ENCODE peak calls at places on chromosomes 11 and 22, in seven cellular contexts. One of them, this sample, is unnamed.

GRCh38 chr11:76560219-76560618 is 110.3 kb downstream of the LRRC32 start:
- DNase-seq in HFF-Myc: no peak
- DNase-seq in GM13977: no peak
- DNase-seq in LNCaP clone FGC: no peak
- DNase-seq in fibroblast of lung: peak
- DNase-seq in neural crest cell: no peak
- DNase-seq in CD4-positive, alpha-beta T cell: peak
- DNase-seq in this sample: no peak

GRCh38 chr11:60959445-60959844 is 7.5 kb upstream of the SLC15A3 start:
- DNase-seq in HFF-Myc: no peak
- DNase-seq in GM13977: no peak
- DNase-seq in LNCaP clone FGC: no peak
- DNase-seq in fibroblast of lung: no peak
- DNase-seq in neural crest cell: no peak
- DNase-seq in CD4-positive, alpha-beta T cell: no peak
- DNase-seq in this sample: no peak

GRCh38 chr11:74685905-74686304 is 45.3 kb downstream of the CHRDL2 start:
- DNase-seq in HFF-Myc: no peak
- DNase-seq in GM13977: no peak
- DNase-seq in LNCaP clone FGC: no peak
- DNase-seq in fibroblast of lung: no peak
- DNase-seq in neural crest cell: no peak
- DNase-seq in CD4-positive, alpha-beta T cell: no peak
- DNase-seq in this sample: no peak

GRCh38 chr11:65150513-65151271 is 16.4 kb upstream of the SYVN1 start:
- DNase-seq in HFF-Myc: peak
- DNase-seq in GM13977: peak
- DNase-seq in LNCaP clone FGC: peak
- DNase-seq in fibroblast of lung: peak
- DNase-seq in neural crest cell: no peak
- DNase-seq in CD4-positive, alpha-beta T cell: no peak
- DNase-seq in this sample: no peak

GRCh38 chr11:26946209-26946828 is 47.6 kb upstream of the FIBIN start:
- DNase-seq in HFF-Myc: no peak
- DNase-seq in GM13977: no peak
- DNase-seq in LNCaP clone FGC: no peak
- DNase-seq in fibroblast of lung: peak
- DNase-seq in neural crest cell: no peak
- DNase-seq in CD4-positive, alpha-beta T cell: no peak
- DNase-seq in this sample: no peak

GRCh38 chr11:86041975-86042378 is 26.9 kb downstream of the PICALM start:
- DNase-seq in HFF-Myc: peak
- DNase-seq in GM13977: peak
- DNase-seq in LNCaP clone FGC: peak
- DNase-seq in fibroblast of lung: peak
- DNase-seq in neural crest cell: peak
- DNase-seq in CD4-positive, alpha-beta T cell: peak
- DNase-seq in this sample: peak

GRCh38 chr11:117851852-117852251 is 24.6 kb downstream of the FXYD6 start:
- DNase-seq in HFF-Myc: no peak
- DNase-seq in GM13977: no peak
- DNase-seq in LNCaP clone FGC: no peak
- DNase-seq in fibroblast of lung: peak
- DNase-seq in neural crest cell: no peak
- DNase-seq in CD4-positive, alpha-beta T cell: no peak
- DNase-seq in this sample: peak

GRCh38 chr11:63978551-63979235 is 4.3 kb downstream of the COX8A start:
- DNase-seq in HFF-Myc: no peak
- DNase-seq in GM13977: no peak
- DNase-seq in LNCaP clone FGC: peak
- DNase-seq in fibroblast of lung: no peak
- DNase-seq in neural crest cell: no peak
- DNase-seq in CD4-positive, alpha-beta T cell: no peak
- DNase-seq in this sample: no peak

GRCh38 chr11:3003396-3004231 is 11.5 kb upstream of the NAP1L4 start:
- DNase-seq in HFF-Myc: no peak
- DNase-seq in GM13977: no peak
- DNase-seq in LNCaP clone FGC: no peak
- DNase-seq in fibroblast of lung: peak
- DNase-seq in neural crest cell: no peak
- DNase-seq in CD4-positive, alpha-beta T cell: no peak
- DNase-seq in this sample: no peak

GRCh38 chr22:29231971-29232959 is 26.6 kb downstream of the EMID1 start:
- DNase-seq in HFF-Myc: no peak
- DNase-seq in GM13977: no peak
- DNase-seq in LNCaP clone FGC: no peak
- DNase-seq in fibroblast of lung: no peak
- DNase-seq in neural crest cell: no peak
- DNase-seq in CD4-positive, alpha-beta T cell: no peak
- DNase-seq in this sample: no peak

GRCh38 chr22:40819741-40820140 is 595 bp upstream of the SLC25A17 start:
- DNase-seq in HFF-Myc: no peak
- DNase-seq in GM13977: peak
- DNase-seq in LNCaP clone FGC: no peak
- DNase-seq in fibroblast of lung: peak
- DNase-seq in neural crest cell: no peak
- DNase-seq in CD4-positive, alpha-beta T cell: no peak
- DNase-seq in this sample: no peak

GRCh38 chr11:65894034-65894591 is 3.6 kb downstream of the CCDC85B start:
- DNase-seq in HFF-Myc: no peak
- DNase-seq in GM13977: no peak
- DNase-seq in LNCaP clone FGC: no peak
- DNase-seq in fibroblast of lung: no peak
- DNase-seq in neural crest cell: no peak
- DNase-seq in CD4-positive, alpha-beta T cell: no peak
- DNase-seq in this sample: no peak

GRCh38 chr11:122095950-122096942 is 19.8 kb downstream of the BLID start:
- DNase-seq in HFF-Myc: no peak
- DNase-seq in GM13977: no peak
- DNase-seq in LNCaP clone FGC: no peak
- DNase-seq in fibroblast of lung: peak
- DNase-seq in neural crest cell: no peak
- DNase-seq in CD4-positive, alpha-beta T cell: no peak
- DNase-seq in this sample: no peak

GRCh38 chr22:27331526-27332281 is 469.9 kb downstream of the MN1 start:
- DNase-seq in HFF-Myc: no peak
- DNase-seq in GM13977: no peak
- DNase-seq in LNCaP clone FGC: no peak
- DNase-seq in fibroblast of lung: no peak
- DNase-seq in neural crest cell: peak
- DNase-seq in CD4-positive, alpha-beta T cell: no peak
- DNase-seq in this sample: no peak

GRCh38 chr11:59025097-59025496 is 61.0 kb upstream of the GLYATL1B start:
- DNase-seq in HFF-Myc: no peak
- DNase-seq in GM13977: no peak
- DNase-seq in LNCaP clone FGC: peak
- DNase-seq in fibroblast of lung: no peak
- DNase-seq in neural crest cell: no peak
- DNase-seq in CD4-positive, alpha-beta T cell: no peak
- DNase-seq in this sample: no peak

GRCh38 chr11:133425245-133425644 is 107.1 kb downstream of the OPCML start:
- DNase-seq in HFF-Myc: no peak
- DNase-seq in GM13977: no peak
- DNase-seq in LNCaP clone FGC: no peak
- DNase-seq in fibroblast of lung: no peak
- DNase-seq in neural crest cell: no peak
- DNase-seq in CD4-positive, alpha-beta T cell: no peak
- DNase-seq in this sample: no peak

GRCh38 chr22:30217698-30218565 is 28.6 kb downstream of the LIF start:
- DNase-seq in HFF-Myc: no peak
- DNase-seq in GM13977: no peak
- DNase-seq in LNCaP clone FGC: no peak
- DNase-seq in fibroblast of lung: no peak
- DNase-seq in neural crest cell: no peak
- DNase-seq in CD4-positive, alpha-beta T cell: no peak
- DNase-seq in this sample: no peak

GRCh38 chr11:86372586-86372985 is 2.1 kb upstream of the CCDC81 start:
- DNase-seq in HFF-Myc: no peak
- DNase-seq in GM13977: no peak
- DNase-seq in LNCaP clone FGC: no peak
- DNase-seq in fibroblast of lung: no peak
- DNase-seq in neural crest cell: no peak
- DNase-seq in CD4-positive, alpha-beta T cell: no peak
- DNase-seq in this sample: no peak

GRCh38 chr22:37626144-37626543 is 13.3 kb upstream of the SH3BP1 start:
- DNase-seq in HFF-Myc: no peak
- DNase-seq in GM13977: no peak
- DNase-seq in LNCaP clone FGC: no peak
- DNase-seq in fibroblast of lung: no peak
- DNase-seq in neural crest cell: no peak
- DNase-seq in CD4-positive, alpha-beta T cell: no peak
- DNase-seq in this sample: no peak

GRCh38 chr11:76051937-76052336 is 154.4 kb downstream of the WNT11 start:
- DNase-seq in HFF-Myc: no peak
- DNase-seq in GM13977: no peak
- DNase-seq in LNCaP clone FGC: no peak
- DNase-seq in fibroblast of lung: no peak
- DNase-seq in neural crest cell: no peak
- DNase-seq in CD4-positive, alpha-beta T cell: no peak
- DNase-seq in this sample: no peak

DNA sequence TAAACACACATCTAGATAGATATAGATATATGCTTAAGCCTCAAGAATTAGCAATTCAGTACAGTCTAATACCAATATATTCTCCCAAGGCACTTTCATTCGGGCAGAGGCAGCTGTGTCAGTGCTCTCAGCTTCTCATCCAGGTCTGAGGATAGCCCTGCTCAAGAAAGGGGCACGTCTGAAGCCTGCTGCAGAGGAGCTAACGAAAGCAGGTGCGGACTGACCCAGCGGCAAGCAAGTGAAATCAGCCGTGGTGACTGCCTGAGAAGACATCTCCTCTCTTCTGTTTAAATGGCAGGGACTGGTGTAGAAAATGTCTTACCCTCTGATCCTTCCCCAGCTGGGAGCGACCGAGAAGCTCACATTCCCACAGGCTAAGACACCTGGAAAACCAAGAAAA is 468.6 kb downstream of the BRD1 start:
- DNase-seq in HFF-Myc: no peak
- DNase-seq in GM13977: no peak
- DNase-seq in LNCaP clone FGC: no peak
- DNase-seq in fibroblast of lung: no peak
- DNase-seq in neural crest cell: no peak
- DNase-seq in CD4-positive, alpha-beta T cell: no peak
- DNase-seq in this sample: no peak
- TF ChIP-seq CTCF in HFF-Myc: no peak
- TF ChIP-seq CTCF in GM13977: no peak
- TF ChIP-seq CTCF in LNCaP clone FGC: no peak
- TF ChIP-seq CTCF in fibroblast of lung: no peak
- TF ChIP-seq CTCF in neural crest cell: no peak
- TF ChIP-seq CTCF in CD4-positive, alpha-beta T cell: no peak
- TF ChIP-seq CTCF in this sample: no peak

GRCh38 chr11:72788250-72788649 is 5.6 kb downstream of the STARD10 start:
- DNase-seq in HFF-Myc: no peak
- DNase-seq in GM13977: no peak
- DNase-seq in LNCaP clone FGC: no peak
- DNase-seq in fibroblast of lung: no peak
- DNase-seq in neural crest cell: no peak
- DNase-seq in CD4-positive, alpha-beta T cell: no peak
- DNase-seq in this sample: no peak
- TF ChIP-seq CTCF in HFF-Myc: no peak
- TF ChIP-seq CTCF in GM13977: no peak
- TF ChIP-seq CTCF in LNCaP clone FGC: no peak
- TF ChIP-seq CTCF in fibroblast of lung: no peak
- TF ChIP-seq CTCF in neural crest cell: no peak
- TF ChIP-seq CTCF in CD4-positive, alpha-beta T cell: no peak
- TF ChIP-seq CTCF in this sample: no peak

GRCh38 chr22:47515384-47516125 is 753.1 kb downstream of the TBC1D22A start:
- DNase-seq in HFF-Myc: no peak
- DNase-seq in GM13977: no peak
- DNase-seq in LNCaP clone FGC: no peak
- DNase-seq in fibroblast of lung: no peak
- DNase-seq in neural crest cell: no peak
- DNase-seq in CD4-positive, alpha-beta T cell: no peak
- DNase-seq in this sample: no peak
- TF ChIP-seq CTCF in HFF-Myc: no peak
- TF ChIP-seq CTCF in GM13977: no peak
- TF ChIP-seq CTCF in LNCaP clone FGC: peak
- TF ChIP-seq CTCF in fibroblast of lung: no peak
- TF ChIP-seq CTCF in neural crest cell: no peak
- TF ChIP-seq CTCF in CD4-positive, alpha-beta T cell: no peak
- TF ChIP-seq CTCF in this sample: no peak

GRCh38 chr11:44749160-44749559 is 22.4 kb downstream of the TSPAN18 start:
- DNase-seq in HFF-Myc: no peak
- DNase-seq in GM13977: no peak
- DNase-seq in LNCaP clone FGC: no peak
- DNase-seq in fibroblast of lung: no peak
- DNase-seq in neural crest cell: no peak
- DNase-seq in CD4-positive, alpha-beta T cell: no peak
- DNase-seq in this sample: no peak

GRCh38 chr11:44752262-44752661 is 25.5 kb downstream of the TSPAN18 start:
- DNase-seq in HFF-Myc: no peak
- DNase-seq in GM13977: no peak
- DNase-seq in LNCaP clone FGC: no peak
- DNase-seq in fibroblast of lung: no peak
- DNase-seq in neural crest cell: no peak
- DNase-seq in CD4-positive, alpha-beta T cell: no peak
- DNase-seq in this sample: no peak

GRCh38 chr11:44750440-44751005 is 23.8 kb downstream of the TSPAN18 start:
- DNase-seq in HFF-Myc: no peak
- DNase-seq in GM13977: no peak
- DNase-seq in LNCaP clone FGC: no peak
- DNase-seq in fibroblast of lung: no peak
- DNase-seq in neural crest cell: no peak
- DNase-seq in CD4-positive, alpha-beta T cell: no peak
- DNase-seq in this sample: no peak

GRCh38 chr11:44752727-44753126 is 26.0 kb downstream of the TSPAN18 start:
- DNase-seq in HFF-Myc: no peak
- DNase-seq in GM13977: no peak
- DNase-seq in LNCaP clone FGC: no peak
- DNase-seq in fibroblast of lung: no peak
- DNase-seq in neural crest cell: no peak
- DNase-seq in CD4-positive, alpha-beta T cell: no peak
- DNase-seq in this sample: no peak

DNA sequence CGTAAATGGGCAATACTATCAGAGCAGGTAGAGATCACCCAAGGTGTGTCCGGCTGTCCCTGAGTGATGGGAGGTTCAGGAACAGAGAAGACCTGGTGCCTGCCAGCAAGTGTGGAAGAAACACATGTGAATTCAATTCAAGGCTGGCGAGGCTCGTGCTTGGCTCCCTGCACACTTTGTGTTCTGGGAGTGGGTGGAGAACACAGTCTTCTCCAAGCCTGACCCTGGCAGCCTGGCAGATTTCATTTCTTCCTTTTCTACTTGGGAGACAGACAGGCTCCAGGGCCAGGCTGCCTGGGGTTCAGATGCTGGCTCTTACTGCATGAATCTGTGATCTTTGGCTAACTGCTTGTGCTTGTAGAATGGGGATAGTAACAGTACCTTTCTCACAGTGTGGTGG is 24.3 kb downstream of the TSPAN18 start:
- DNase-seq in HFF-Myc: no peak
- DNase-seq in GM13977: no peak
- DNase-seq in LNCaP clone FGC: no peak
- DNase-seq in fibroblast of lung: no peak
- DNase-seq in neural crest cell: no peak
- DNase-seq in CD4-positive, alpha-beta T cell: no peak
- DNase-seq in this sample: no peak
- TF ChIP-seq CTCF in HFF-Myc: no peak
- TF ChIP-seq CTCF in GM13977: no peak
- TF ChIP-seq CTCF in LNCaP clone FGC: no peak
- TF ChIP-seq CTCF in fibroblast of lung: no peak
- TF ChIP-seq CTCF in neural crest cell: no peak
- TF ChIP-seq CTCF in CD4-positive, alpha-beta T cell: no peak
- TF ChIP-seq CTCF in this sample: no peak

This sample was measured in mesothelial cell of epicardium.